ENCODE peak calls at places on chromosomes 6 and 20, in eight cellular contexts. D is GM12878, R is upper lobe of right lung, P is foreskin fibroblast, T is AG10803, H is cardiac muscle cell, U is choroid plexus epithelial cell, W is tibial nerve. A is an unnamed sample.

GRCh38 chr6:167565884-167566491 is 241.1 kb downstream of the TTLL2 start:
- DNase-seq in D (no peak), R (no peak), P (no peak), T (no peak), H (peak), U (no peak), W (peak), A (no peak)

GRCh38 chr20:21613512-21613911 is 92.0 kb upstream of the PAX1 start:
- DNase-seq in D (no peak), R (no peak), P (no peak), T (no peak), H (no peak), U (no peak), W (no peak), A (no peak)

GRCh38 chr6:80548496-80548895 is 442.0 kb downstream of the BCKDHB start:
- DNase-seq in D (no peak), R (no peak), P (peak), T (peak), H (peak), U (no peak), W (no peak), A (peak)

GRCh38 chr20:59525500-59526241 is 78.7 kb upstream of the PHACTR3 start:
- DNase-seq in D (no peak), R (peak), P (peak), T (peak), H (peak), U (peak), W (no peak), A (peak)

GRCh38 chr20:41664584-41664983 is 46.4 kb upstream of the CHD6 start:
- DNase-seq in D (peak), R (no peak), P (no peak), T (peak), H (peak), U (peak), W (no peak), A (peak)

GRCh38 chr6:56649782-56650181 is 7.1 kb upstream of the DST start:
- DNase-seq in D (no peak), R (no peak), P (peak), T (no peak), H (peak), U (peak), W (no peak), A (no peak)

GRCh38 chr20:40286991-40287531 is 402.0 kb downstream of the MAFB start:
- DNase-seq in D (no peak), R (peak), P (no peak), T (no peak), H (peak), U (peak), W (no peak), A (no peak)

GRCh38 chr6:143843689-143844405 is 709 bp downstream of the LTV1 start:
- DNase-seq in D (no peak), R (no peak), P (no peak), T (peak), H (peak), U (peak), W (no peak), A (peak)

GRCh38 chr20:60206259-60206658 is 248.0 kb downstream of the CDH26 start:
- DNase-seq in D (no peak), R (no peak), P (no peak), T (peak), H (peak), U (peak), W (no peak), A (peak)

GRCh38 chr20:32558526-32558925 is 26.6 kb downstream of the NOL4L start:
- DNase-seq in D (no peak), R (no peak), P (no peak), T (no peak), H (no peak), U (no peak), W (no peak), A (no peak)

GRCh38 chr6:116370717-116371383 is at the start of gene DSE:
- DNase-seq in D (no peak), R (peak), P (peak), T (peak), H (peak), U (peak), W (peak), A (peak)

GRCh38 chr20:57714409-57715267 is 4.8 kb upstream of the PMEPA1 start:
- DNase-seq in D (no peak), R (no peak), P (peak), T (peak), H (peak), U (peak), W (no peak), A (peak)

GRCh38 chr6:56475736-56476457 is 166.8 kb downstream of the DST start:
- DNase-seq in D (no peak), R (no peak), P (no peak), T (no peak), H (peak), U (peak), W (no peak), A (peak)

GRCh38 chr6:2127484-2127911 is 117.9 kb downstream of the GMDS start:
- DNase-seq in D (peak), R (peak), P (no peak), T (no peak), H (peak), U (no peak), W (no peak), A (no peak)

GRCh38 chr20:17161661-17162410 is 65.0 kb upstream of the PCSK2 start:
- DNase-seq in D (no peak), R (no peak), P (no peak), T (peak), H (no peak), U (no peak), W (no peak), A (no peak)

GRCh38 chr20:15942130-15942529 is 631.1 kb downstream of the KIF16B start:
- DNase-seq in D (no peak), R (no peak), P (peak), T (peak), H (no peak), U (no peak), W (no peak), A (no peak)

GRCh38 chr6:63904844-63905243 is 269.2 kb downstream of the PHF3 start:
- DNase-seq in D (no peak), R (no peak), P (peak), T (peak), H (peak), U (peak), W (no peak), A (peak)

GRCh38 chr6:30640481-30640880 is 6.5 kb upstream of the C6orf136 start:
- DNase-seq in D (no peak), R (no peak), P (no peak), T (no peak), H (no peak), U (no peak), W (no peak), A (no peak)

GRCh38 chr20:19552144-19552895 is 205.7 kb upstream of the RIN2 start:
- DNase-seq in D (no peak), R (peak), P (no peak), T (no peak), H (peak), U (peak), W (no peak), A (no peak)

GRCh38 chr6:168133186-168133585 is 54.2 kb upstream of the FRMD1 start:
- DNase-seq in D (no peak), R (no peak), P (peak), T (peak), H (peak), U (peak), W (no peak), A (peak)

GRCh38 chr20:43529457-43530153 is 22.1 kb downstream of the L3MBTL1 start:
- DNase-seq in D (no peak), R (peak), P (no peak), T (no peak), H (no peak), U (no peak), W (no peak), A (no peak)

GRCh38 chr6:10400330-10400729 is 14.5 kb downstream of the TFAP2A start:
- DNase-seq in D (no peak), R (no peak), P (no peak), T (no peak), H (no peak), U (no peak), W (no peak), A (no peak)

GRCh38 chr6:170388113-170388512 is 81.6 kb downstream of the FAM120B start:
- DNase-seq in D (no peak), R (no peak), P (peak), T (peak), H (peak), U (peak), W (no peak), A (no peak)

GRCh38 chr6:79188885-79189505 is 45.5 kb downstream of the HMGN3 start:
- DNase-seq in D (no peak), R (no peak), P (no peak), T (no peak), H (peak), U (no peak), W (no peak), A (peak)

GRCh38 chr20:4247261-4247660 is 231.9 kb upstream of the RNF24 start:
- DNase-seq in D (no peak), R (no peak), P (no peak), T (no peak), H (no peak), U (no peak), W (no peak), A (no peak)

GRCh38 chr6:44076366-44077200 is 50.7 kb downstream of the MRPL14 start:
- DNase-seq in D (no peak), R (peak), P (peak), T (peak), H (peak), U (no peak), W (no peak), A (no peak)
- TF ChIP-seq CTCF in D (no peak), R (no peak), P (no peak), T (no peak), H (no peak), U (no peak), W (no peak), A (no peak)

DNA sequence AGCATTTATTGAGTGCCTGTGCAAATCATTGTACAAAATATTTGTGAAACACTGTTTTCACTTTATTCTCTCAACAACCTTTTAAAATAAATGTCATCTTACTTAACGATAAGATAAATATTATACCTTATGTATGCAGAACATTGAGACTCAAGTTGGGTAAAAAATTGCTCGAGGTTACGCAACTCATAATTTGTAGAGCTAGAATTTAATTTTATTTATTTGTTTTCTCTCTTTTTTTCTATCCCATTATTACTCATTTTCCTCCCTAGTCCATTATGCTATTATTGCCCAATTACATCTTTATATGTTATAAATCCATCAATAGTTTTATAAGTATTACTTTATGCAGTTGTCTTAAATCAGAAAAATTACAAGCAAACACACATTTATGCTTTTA is 77.4 kb upstream of the ELOVL5 start:
- DNase-seq in D (no peak), R (no peak), P (no peak), T (no peak), H (no peak), U (no peak), W (no peak), A (no peak)
- H3K4me3 ChIP-seq in D (no peak), R (no peak), P (no peak), T (no peak), H (no peak), U (no peak), W (no peak), A (no peak)

GRCh38 chr6:41801380-41801779 is 13.9 kb downstream of the TOMM6 start:
- DNase-seq in D (no peak), R (no peak), P (peak), T (peak), H (peak), U (peak), W (no peak), A (peak)
- TF ChIP-seq CTCF in D (peak), R (no peak), P (peak), T (peak), H (peak), U (peak), W (no peak), A (peak)

GRCh38 chr6:169160855-169161560 is 92.6 kb downstream of the THBS2 start:
- DNase-seq in D (no peak), R (no peak), P (no peak), T (no peak), H (no peak), U (no peak), W (no peak), A (no peak)

GRCh38 chr6:169158750-169159149 is 94.9 kb downstream of the THBS2 start:
- DNase-seq in D (no peak), R (no peak), P (no peak), T (no peak), H (peak), U (no peak), W (no peak), A (peak)

GRCh38 chr6:169159331-169159730 is 94.3 kb downstream of the THBS2 start:
- DNase-seq in D (no peak), R (no peak), P (no peak), T (no peak), H (no peak), U (no peak), W (no peak), A (no peak)

GRCh38 chr6:169161572-169162167 is 92.0 kb downstream of the THBS2 start:
- DNase-seq in D (no peak), R (no peak), P (no peak), T (no peak), H (no peak), U (no peak), W (no peak), A (no peak)

DNA sequence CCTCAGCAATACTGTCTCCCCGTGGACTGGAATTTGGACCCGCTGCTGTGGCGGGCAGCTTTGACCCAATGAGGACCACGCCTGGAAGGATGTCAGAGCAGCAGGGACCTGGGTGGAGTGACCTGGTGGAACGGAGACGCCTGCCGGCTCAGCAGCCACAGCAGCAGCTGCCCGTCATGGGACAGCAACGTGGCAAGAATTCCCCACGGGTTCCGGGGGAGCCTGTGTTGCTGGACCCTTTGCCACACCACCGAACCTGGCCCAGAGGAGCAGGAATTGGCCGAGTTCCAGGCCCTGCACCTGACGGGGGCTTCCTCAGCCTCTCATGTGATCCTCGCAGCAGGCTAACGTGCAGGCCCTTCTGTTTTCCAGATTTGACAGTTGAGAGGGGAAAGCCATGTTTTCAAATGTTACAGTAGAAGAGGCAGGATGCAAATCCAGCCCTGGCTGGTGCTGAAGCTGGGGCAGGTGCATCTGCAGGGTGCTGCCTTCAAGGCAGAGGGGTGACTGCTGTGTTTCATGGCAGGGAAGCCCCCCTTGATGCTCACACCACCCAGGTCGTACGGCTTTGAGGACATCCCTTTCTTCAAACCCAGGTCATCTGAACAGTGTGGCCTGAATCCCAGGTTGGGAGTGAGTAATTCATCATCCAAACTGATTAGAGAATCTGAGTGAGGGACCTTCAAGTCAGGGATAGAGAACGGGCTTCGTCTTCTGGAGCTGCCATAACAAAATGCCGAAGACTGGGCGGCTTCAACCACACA is 93.4 kb downstream of the THBS2 start:
- DNase-seq in D (no peak), R (no peak), P (no peak), T (no peak), H (no peak), U (no peak), W (no peak), A (no peak)
- H3K4me3 ChIP-seq in D (no peak), R (no peak), P (no peak), T (no peak), H (no peak), U (no peak), W (no peak), A (no peak)

GRCh38 chr6:131061771-131062160 is 1.3 kb downstream of the EPB41L2 start:
- DNase-seq in D (no peak), R (no peak), P (no peak), T (no peak), H (peak), U (peak), W (no peak), A (peak)

GRCh38 chr6:131058236-131058635 is 4.8 kb downstream of the EPB41L2 start:
- DNase-seq in D (no peak), R (no peak), P (no peak), T (no peak), H (no peak), U (peak), W (no peak), A (peak)

GRCh38 chr6:131060311-131060710 is 2.7 kb downstream of the EPB41L2 start:
- DNase-seq in D (no peak), R (no peak), P (no peak), T (peak), H (no peak), U (peak), W (no peak), A (peak)

GRCh38 chr6:131061041-131061770 is 1.8 kb downstream of the EPB41L2 start:
- DNase-seq in D (no peak), R (no peak), P (no peak), T (peak), H (peak), U (peak), W (no peak), A (peak)

GRCh38 chr6:131059486-131059885 is 3.6 kb downstream of the EPB41L2 start:
- DNase-seq in D (no peak), R (no peak), P (peak), T (peak), H (peak), U (peak), W (no peak), A (peak)
- TF ChIP-seq CTCF in D (no peak), R (no peak), P (peak), T (peak), H (peak), U (peak), W (no peak), A (no peak)

DNA sequence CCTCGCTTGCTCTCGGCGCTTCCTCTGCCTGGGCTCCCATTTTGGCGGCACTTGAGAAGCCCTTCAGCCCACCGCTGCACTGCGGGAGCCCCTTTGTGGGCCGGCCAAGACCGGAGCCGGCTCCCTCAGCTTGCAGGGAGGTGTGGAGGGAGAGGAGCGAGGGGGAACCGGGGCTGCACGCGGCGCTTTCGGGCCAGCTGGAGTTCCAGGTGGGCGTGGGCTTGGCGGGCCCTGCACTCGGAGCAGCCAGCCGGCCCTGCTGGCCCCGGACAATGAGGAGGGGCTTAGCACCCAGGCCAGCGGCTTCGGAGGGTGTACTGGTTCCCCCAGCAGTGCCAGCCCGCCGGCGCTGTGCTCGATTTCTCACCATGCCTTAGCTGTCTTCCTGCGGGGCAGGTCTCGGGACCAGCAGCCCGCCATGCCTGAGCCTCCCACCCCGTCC is 10.2 kb upstream of the SRPK1 start:
- DNase-seq in D (no peak), R (no peak), P (no peak), T (no peak), H (no peak), U (no peak), W (no peak), A (no peak)
- H3K4me3 ChIP-seq in D (no peak), R (no peak), P (no peak), T (no peak), H (no peak), U (no peak), W (no peak), A (no peak)

DNA sequence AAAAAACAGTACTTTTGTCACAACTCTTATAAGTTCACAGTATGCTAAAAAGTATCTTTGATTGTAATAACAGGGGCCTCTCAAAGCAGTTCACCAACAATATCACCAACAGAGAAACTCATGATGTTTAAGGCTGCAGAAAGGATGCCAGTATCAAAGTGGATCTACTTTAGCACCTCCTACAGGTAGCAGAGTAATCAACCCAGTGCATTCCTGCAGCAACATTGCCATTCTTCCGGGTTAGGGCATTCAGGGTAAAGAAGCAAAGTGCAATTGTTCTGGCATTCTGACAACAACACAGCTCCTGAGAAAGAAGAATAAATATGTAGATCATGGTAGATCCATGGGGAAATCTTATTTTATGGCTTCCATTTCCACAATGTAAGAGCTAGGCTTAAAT is 7.6 kb upstream of the SLC17A4 start:
- DNase-seq in D (no peak), R (no peak), P (no peak), T (no peak), H (no peak), U (no peak), W (no peak), A (no peak)
- TF ChIP-seq CTCF in D (no peak), R (no peak), P (no peak), T (no peak), H (no peak), U (no peak), W (no peak), A (no peak)

A was measured in fibroblast of the aortic adventitia.